ENCODE peak calls at places on chromosomes 11 and 22, in four cellular contexts. One of them, this sample, is unnamed.

GRCh38 chr11:128733440-128734115 is 39.7 kb downstream of the FLI1 start:
- DNase-seq in HepG2: no peak
- DNase-seq in K562: no peak
- DNase-seq in H1: peak
- DNase-seq in this sample: no peak

GRCh38 chr22:32723632-32724031 is 77.9 kb upstream of the TIMP3 start:
- DNase-seq in HepG2: no peak
- DNase-seq in K562: no peak
- DNase-seq in H1: no peak
- DNase-seq in this sample: no peak

GRCh38 chr11:130218501-130218900 is 58.9 kb downstream of the ST14 start:
- DNase-seq in HepG2: no peak
- DNase-seq in K562: no peak
- DNase-seq in H1: peak
- DNase-seq in this sample: no peak

GRCh38 chr11:113261709-113262475 is 52.5 kb upstream of the TTC12 start:
- DNase-seq in HepG2: no peak
- DNase-seq in K562: no peak
- DNase-seq in H1: no peak
- DNase-seq in this sample: no peak

GRCh38 chr11:113725411-113725810 is 19.3 kb upstream of the TMPRSS5 start:
- DNase-seq in HepG2: no peak
- DNase-seq in K562: no peak
- DNase-seq in H1: no peak
- DNase-seq in this sample: no peak

GRCh38 chr11:106088896-106089295 is 11.4 kb downstream of the AASDHPPT start:
- DNase-seq in HepG2: no peak
- DNase-seq in K562: no peak
- DNase-seq in H1: no peak
- DNase-seq in this sample: no peak

GRCh38 chr22:23841292-23841691 is 2.5 kb upstream of the DERL3 start:
- DNase-seq in HepG2: no peak
- DNase-seq in K562: no peak
- DNase-seq in H1: no peak
- DNase-seq in this sample: no peak

GRCh38 chr11:77183421-77183984 is 55.5 kb downstream of the MYO7A start:
- DNase-seq in HepG2: no peak
- DNase-seq in K562: no peak
- DNase-seq in H1: no peak
- DNase-seq in this sample: no peak

GRCh38 chr22:21038405-21038804 is 6.0 kb upstream of the SLC7A4 start:
- DNase-seq in HepG2: no peak
- DNase-seq in K562: no peak
- DNase-seq in H1: no peak
- DNase-seq in this sample: no peak

GRCh38 chr11:36507824-36508489 is 2.1 kb downstream of the TRAF6 start:
- DNase-seq in HepG2: no peak
- DNase-seq in K562: no peak
- DNase-seq in H1: no peak
- DNase-seq in this sample: no peak

GRCh38 chr22:25754527-25755202 is 12.7 kb downstream of the MYO18B start:
- DNase-seq in HepG2: no peak
- DNase-seq in K562: no peak
- DNase-seq in H1: no peak
- DNase-seq in this sample: no peak

GRCh38 chr11:86047275-86047991 is 21.5 kb downstream of the PICALM start:
- DNase-seq in HepG2: no peak
- DNase-seq in K562: no peak
- DNase-seq in H1: no peak
- DNase-seq in this sample: no peak

GRCh38 chr22:46360097-46360496 is 24.6 kb downstream of the TRMU start:
- DNase-seq in HepG2: no peak
- DNase-seq in K562: no peak
- DNase-seq in H1: no peak
- DNase-seq in this sample: no peak

GRCh38 chr11:75820636-75821035 is 5.6 kb downstream of the UVRAG start:
- DNase-seq in HepG2: no peak
- DNase-seq in K562: no peak
- DNase-seq in H1: no peak
- DNase-seq in this sample: no peak

GRCh38 chr11:65585396-65586246 is 9.8 kb downstream of the EHBP1L1 start:
- DNase-seq in HepG2: no peak
- DNase-seq in K562: no peak
- DNase-seq in H1: no peak
- DNase-seq in this sample: no peak

GRCh38 chr11:2572491-2573239 is 127.1 kb downstream of the KCNQ1OT1 start:
- DNase-seq in HepG2: no peak
- DNase-seq in K562: no peak
- DNase-seq in H1: no peak
- DNase-seq in this sample: no peak

GRCh38 chr22:23225724-23226496 is 45.6 kb downstream of the BCR start:
- DNase-seq in HepG2: no peak
- DNase-seq in K562: peak
- DNase-seq in H1: no peak
- DNase-seq in this sample: no peak

GRCh38 chr22:25013634-25014033 is 61.1 kb downstream of the KIAA1671 start:
- DNase-seq in HepG2: no peak
- DNase-seq in K562: no peak
- DNase-seq in H1: no peak
- DNase-seq in this sample: no peak

GRCh38 chr11:6040874-6041273 is 10.3 kb upstream of the OR56A1 start:
- DNase-seq in HepG2: no peak
- DNase-seq in K562: no peak
- DNase-seq in H1: no peak
- DNase-seq in this sample: no peak

GRCh38 chr22:32761251-32761903 is 40.1 kb upstream of the TIMP3 start:
- DNase-seq in HepG2: no peak
- DNase-seq in K562: no peak
- DNase-seq in H1: no peak
- DNase-seq in this sample: no peak

GRCh38 chr22:21818487-21819182 is 48.8 kb downstream of the MAPK1 start:
- DNase-seq in HepG2: no peak
- DNase-seq in K562: no peak
- DNase-seq in H1: no peak
- DNase-seq in this sample: no peak

GRCh38 chr11:36619502-36619901 is 21.5 kb upstream of the RAG2 start:
- DNase-seq in HepG2: no peak
- DNase-seq in K562: no peak
- DNase-seq in H1: no peak
- DNase-seq in this sample: no peak

GRCh38 chr11:7016011-7016410 is 4.1 kb downstream of the ZNF214 start:
- DNase-seq in HepG2: no peak
- DNase-seq in K562: no peak
- DNase-seq in H1: no peak
- DNase-seq in this sample: no peak

GRCh38 chr11:59957094-59957493 is 6.7 kb upstream of the OOSP4A start:
- DNase-seq in HepG2: no peak
- DNase-seq in K562: peak
- DNase-seq in H1: no peak
- DNase-seq in this sample: no peak

GRCh38 chr11:121794671-121795070 is 321.3 kb downstream of the BLID start:
- DNase-seq in HepG2: no peak
- DNase-seq in K562: no peak
- DNase-seq in H1: no peak
- DNase-seq in this sample: no peak

GRCh38 chr11:9219115-9219514 is 46.0 kb downstream of the DENND5A start:
- DNase-seq in HepG2: no peak
- DNase-seq in K562: no peak
- DNase-seq in H1: no peak
- DNase-seq in this sample: no peak

GRCh38 chr11:15507592-15507991 is 392.9 kb downstream of the INSC start:
- DNase-seq in HepG2: no peak
- DNase-seq in K562: no peak
- DNase-seq in H1: no peak
- DNase-seq in this sample: no peak

GRCh38 chr11:120431633-120432032 is 79.9 kb upstream of the GRIK4 start:
- DNase-seq in HepG2: peak
- DNase-seq in K562: peak
- DNase-seq in H1: no peak
- DNase-seq in this sample: peak

GRCh38 chr11:22828373-22828772 is 1.2 kb downstream of the SVIP start:
- DNase-seq in HepG2: no peak
- DNase-seq in K562: no peak
- DNase-seq in H1: no peak
- DNase-seq in this sample: no peak

GRCh38 chr22:20238567-20239062 is 29.5 kb downstream of the RTN4R start:
- DNase-seq in HepG2: peak
- DNase-seq in K562: peak
- DNase-seq in H1: peak
- DNase-seq in this sample: peak

GRCh38 chr11:76672431-76673163 is 2.0 kb upstream of the LRRC32 start:
- DNase-seq in HepG2: no peak
- DNase-seq in K562: no peak
- DNase-seq in H1: no peak
- DNase-seq in this sample: no peak

GRCh38 chr11:62400760-62401159 is 18.1 kb upstream of the SCGB1A1 start:
- DNase-seq in HepG2: no peak
- DNase-seq in K562: no peak
- DNase-seq in H1: no peak
- DNase-seq in this sample: no peak

GRCh38 chr11:15141381-15141780 is 26.7 kb downstream of the INSC start:
- DNase-seq in HepG2: no peak
- DNase-seq in K562: no peak
- DNase-seq in H1: no peak
- DNase-seq in this sample: no peak

GRCh38 chr11:108496643-108497256 is 1.4 kb downstream of the POGLUT3 start:
- DNase-seq in HepG2: no peak
- DNase-seq in K562: no peak
- DNase-seq in H1: no peak
- DNase-seq in this sample: no peak

GRCh38 chr11:19919050-19919561 is 206.5 kb downstream of the NAV2 start:
- DNase-seq in HepG2: no peak
- DNase-seq in K562: no peak
- DNase-seq in H1: no peak
- DNase-seq in this sample: no peak

GRCh38 chr11:9851366-9851765 is 187.5 kb downstream of the SWAP70 start:
- DNase-seq in HepG2: no peak
- DNase-seq in K562: no peak
- DNase-seq in H1: no peak
- DNase-seq in this sample: no peak

GRCh38 chr11:46296520-46297448 is 19.3 kb downstream of the CREB3L1 start:
- DNase-seq in HepG2: no peak
- DNase-seq in K562: peak
- DNase-seq in H1: peak
- DNase-seq in this sample: no peak

DNA sequence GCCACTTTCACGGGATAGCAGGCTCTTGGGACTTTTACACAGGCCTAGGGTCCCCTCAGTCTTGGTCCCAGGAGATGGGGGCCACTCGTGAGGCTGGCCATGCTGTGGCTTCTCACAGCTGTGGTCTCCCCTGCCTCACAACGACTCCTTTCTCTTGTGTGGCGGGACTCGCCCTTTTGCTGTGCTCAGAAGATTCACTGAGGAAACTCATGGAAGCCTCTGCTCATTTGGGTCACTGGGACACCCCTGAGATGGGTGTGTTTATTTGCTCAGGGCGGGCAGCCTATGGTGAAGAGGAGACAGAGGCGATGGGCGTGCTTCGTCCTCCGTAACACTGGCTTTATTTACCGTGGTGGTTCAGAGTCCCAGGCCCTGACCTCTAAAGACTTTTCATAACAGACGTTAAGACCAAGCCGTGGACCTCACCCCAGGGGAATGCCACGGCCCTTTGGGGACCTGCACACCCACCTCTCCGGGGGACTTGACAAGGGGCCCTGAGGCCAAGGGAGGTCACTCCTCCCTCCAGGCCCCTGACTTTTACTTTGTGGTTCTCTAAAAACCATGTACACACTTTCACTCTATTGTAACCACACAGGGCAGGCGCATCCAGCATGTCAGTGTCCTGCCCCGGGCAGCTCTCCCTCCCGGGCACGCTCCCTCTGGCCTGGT is 15.5 kb downstream of the TEF start:
- DNase-seq in HepG2: peak
- DNase-seq in K562: no peak
- DNase-seq in H1: no peak
- DNase-seq in this sample: no peak
- TF ChIP-seq FOSL1 in HepG2: no peak
- TF ChIP-seq FOSL1 in K562: no peak
- TF ChIP-seq FOSL1 in H1: no peak
- TF ChIP-seq FOSL1 in this sample: no peak

DNA sequence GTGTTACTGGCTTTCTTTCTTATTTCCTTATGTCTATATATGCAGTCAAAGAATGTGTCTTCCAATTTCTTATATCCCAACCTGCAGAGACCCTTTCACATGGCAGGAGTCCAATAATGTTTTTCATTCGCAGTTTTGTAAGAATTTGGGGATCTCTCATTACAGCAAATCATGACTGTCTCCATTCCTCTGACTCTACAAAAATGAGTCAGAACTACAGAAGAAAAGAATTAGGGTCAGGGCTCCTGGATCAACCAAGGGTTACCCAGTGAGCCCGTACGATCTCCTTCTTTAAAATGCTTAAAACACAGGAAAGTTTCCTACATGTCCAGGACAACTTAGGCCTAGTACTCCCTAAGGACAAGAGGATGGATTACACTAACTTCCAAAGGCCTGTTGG is 42.2 kb downstream of the RPUSD4 start:
- DNase-seq in HepG2: no peak
- DNase-seq in K562: no peak
- DNase-seq in H1: no peak
- DNase-seq in this sample: no peak
- TF ChIP-seq CEBPB in HepG2: no peak
- TF ChIP-seq CEBPB in K562: no peak
- TF ChIP-seq CEBPB in H1: no peak
- TF ChIP-seq CEBPB in this sample: no peak

DNA sequence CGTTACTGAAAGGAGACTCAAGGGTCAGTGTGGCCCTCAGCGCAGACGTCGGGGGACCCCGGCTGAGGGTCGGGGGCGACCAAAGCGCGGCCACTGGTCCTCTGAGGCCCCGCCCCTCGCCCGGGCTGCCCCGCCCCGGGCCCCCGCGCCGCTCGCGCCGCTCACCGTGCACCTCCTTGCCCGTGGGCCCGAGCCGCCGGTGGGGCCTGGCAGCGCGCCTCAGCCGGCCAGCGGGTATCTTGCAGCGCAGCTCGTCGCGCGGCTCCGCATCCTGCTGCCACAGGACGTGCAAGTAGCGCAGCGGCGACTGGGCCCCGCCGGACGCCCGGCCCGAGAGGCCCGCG is 416 bp downstream of the ANKRD54 start:
- DNase-seq in HepG2: no peak
- DNase-seq in K562: peak
- DNase-seq in H1: no peak
- DNase-seq in this sample: no peak
- TF ChIP-seq FOSL1 in HepG2: no peak
- TF ChIP-seq FOSL1 in K562: no peak
- TF ChIP-seq FOSL1 in H1: no peak
- TF ChIP-seq FOSL1 in this sample: no peak

DNA sequence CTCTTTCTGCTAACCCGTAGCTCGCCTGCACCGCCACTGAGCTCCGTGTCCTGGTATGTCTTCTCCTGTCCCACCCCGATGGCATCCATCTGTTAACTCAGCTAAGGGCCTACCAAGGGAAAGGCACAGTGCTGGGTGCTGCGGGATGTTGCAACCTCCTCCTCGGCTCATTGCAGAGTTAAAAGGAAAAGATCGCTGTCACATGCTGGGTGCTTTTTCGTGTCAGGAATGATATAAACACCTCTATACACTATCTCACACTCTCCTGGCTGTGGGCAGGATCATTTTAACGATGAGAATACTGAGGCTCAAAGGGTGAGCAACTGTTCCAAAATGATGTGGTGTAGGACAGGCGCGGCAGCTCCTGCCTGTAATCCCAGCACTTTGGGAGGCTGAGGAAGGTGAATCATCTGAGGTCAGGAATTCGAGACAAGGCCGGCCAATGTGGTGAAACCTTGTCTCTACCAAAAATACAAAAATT is 10.1 kb downstream of the TXN2 start:
- DNase-seq in HepG2: no peak
- DNase-seq in K562: no peak
- DNase-seq in H1: no peak
- DNase-seq in this sample: no peak
- TF ChIP-seq CEBPB in HepG2: no peak
- TF ChIP-seq CEBPB in K562: no peak
- TF ChIP-seq CEBPB in H1: no peak
- TF ChIP-seq CEBPB in this sample: no peak

This sample was measured in HCT116.